ENCODE peak calls at places on chromosome 10, in nine cellular contexts. One of them, this sample, is unnamed.

GRCh38 chr10:12164085-12164484 is 31.6 kb downstream of the NUDT5 start:
- DNase-seq in adrenal gland: no peak
- DNase-seq in sigmoid colon: no peak
- DNase-seq in foreskin fibroblast: no peak
- DNase-seq in tibial nerve: no peak
- DNase-seq in hepatocyte: no peak
- DNase-seq in AG10803: no peak
- DNase-seq in HCT116: no peak
- DNase-seq in bronchial epithelial cell: no peak
- DNase-seq in this sample: no peak

GRCh38 chr10:22479419-22479818 is 134.1 kb downstream of the SPAG6 start:
- DNase-seq in adrenal gland: no peak
- DNase-seq in sigmoid colon: no peak
- DNase-seq in foreskin fibroblast: no peak
- DNase-seq in tibial nerve: no peak
- DNase-seq in hepatocyte: no peak
- DNase-seq in AG10803: peak; percentile 25
- DNase-seq in HCT116: no peak
- DNase-seq in bronchial epithelial cell: no peak
- DNase-seq in this sample: no peak

GRCh38 chr10:132225073-132225848 is 38.5 kb downstream of the DPYSL4 start:
- DNase-seq in adrenal gland: no peak
- DNase-seq in sigmoid colon: no peak
- DNase-seq in foreskin fibroblast: no peak
- DNase-seq in tibial nerve: no peak
- DNase-seq in hepatocyte: no peak
- DNase-seq in AG10803: no peak
- DNase-seq in HCT116: no peak
- DNase-seq in bronchial epithelial cell: no peak
- DNase-seq in this sample: no peak

GRCh38 chr10:113148899-113149298 is 198.9 kb downstream of the TCF7L2 start:
- DNase-seq in adrenal gland: no peak
- DNase-seq in sigmoid colon: no peak
- DNase-seq in foreskin fibroblast: no peak
- DNase-seq in tibial nerve: no peak
- DNase-seq in hepatocyte: no peak
- DNase-seq in AG10803: peak; percentile 42
- DNase-seq in HCT116: no peak
- DNase-seq in bronchial epithelial cell: no peak
- DNase-seq in this sample: no peak

GRCh38 chr10:91856637-91857036 is 52.6 kb downstream of the FGFBP3 start:
- DNase-seq in adrenal gland: no peak
- DNase-seq in sigmoid colon: no peak
- DNase-seq in foreskin fibroblast: no peak
- DNase-seq in tibial nerve: no peak
- DNase-seq in hepatocyte: peak; percentile 19
- DNase-seq in AG10803: no peak
- DNase-seq in HCT116: peak; percentile 3
- DNase-seq in bronchial epithelial cell: peak; percentile 15
- DNase-seq in this sample: no peak

GRCh38 chr10:21517983-21518628 is 7.4 kb downstream of the SKIDA1 start:
- DNase-seq in adrenal gland: peak; percentile 36
- DNase-seq in sigmoid colon: no peak
- DNase-seq in foreskin fibroblast: no peak
- DNase-seq in tibial nerve: no peak
- DNase-seq in hepatocyte: no peak
- DNase-seq in AG10803: no peak
- DNase-seq in HCT116: no peak
- DNase-seq in bronchial epithelial cell: peak; percentile 58
- DNase-seq in this sample: no peak

GRCh38 chr10:79487296-79488194 is 24.8 kb upstream of the EIF5AL1 start:
- DNase-seq in adrenal gland: peak; percentile 54
- DNase-seq in sigmoid colon: peak; percentile 83
- DNase-seq in foreskin fibroblast: peak; percentile 45
- DNase-seq in tibial nerve: peak; percentile 30
- DNase-seq in hepatocyte: peak; percentile 82
- DNase-seq in AG10803: peak; percentile 67
- DNase-seq in HCT116: peak; percentile 81
- DNase-seq in bronchial epithelial cell: peak; percentile 53
- DNase-seq in this sample: peak; percentile 43

GRCh38 chr10:74821501-74821900 is 4.9 kb upstream of the KAT6B start:
- DNase-seq in adrenal gland: no peak
- DNase-seq in sigmoid colon: no peak
- DNase-seq in foreskin fibroblast: no peak
- DNase-seq in tibial nerve: no peak
- DNase-seq in hepatocyte: no peak
- DNase-seq in AG10803: no peak
- DNase-seq in HCT116: no peak
- DNase-seq in bronchial epithelial cell: no peak
- DNase-seq in this sample: no peak

GRCh38 chr10:75034131-75034512 is 77.3 kb upstream of the SAMD8 start:
- DNase-seq in adrenal gland: no peak
- DNase-seq in sigmoid colon: no peak
- DNase-seq in foreskin fibroblast: no peak
- DNase-seq in tibial nerve: no peak
- DNase-seq in hepatocyte: no peak
- DNase-seq in AG10803: no peak
- DNase-seq in HCT116: no peak
- DNase-seq in bronchial epithelial cell: peak; percentile 39
- DNase-seq in this sample: no peak

GRCh38 chr10:93436577-93436976 is 45.6 kb downstream of the MYOF start:
- DNase-seq in adrenal gland: peak; percentile 43
- DNase-seq in sigmoid colon: peak; percentile 87
- DNase-seq in foreskin fibroblast: peak; percentile 86
- DNase-seq in tibial nerve: peak; percentile 57
- DNase-seq in hepatocyte: peak; percentile 77
- DNase-seq in AG10803: peak; percentile 96
- DNase-seq in HCT116: no peak
- DNase-seq in bronchial epithelial cell: peak; percentile 65
- DNase-seq in this sample: peak; percentile 87

GRCh38 chr10:77898323-77899079 is 28.1 kb downstream of the DLG5 start:
- DNase-seq in adrenal gland: peak; percentile 89
- DNase-seq in sigmoid colon: no peak
- DNase-seq in foreskin fibroblast: no peak
- DNase-seq in tibial nerve: no peak
- DNase-seq in hepatocyte: no peak
- DNase-seq in AG10803: no peak
- DNase-seq in HCT116: no peak
- DNase-seq in bronchial epithelial cell: peak; percentile 96
- DNase-seq in this sample: no peak

GRCh38 chr10:77919713-77920108 is 6.8 kb downstream of the DLG5 start:
- DNase-seq in adrenal gland: no peak
- DNase-seq in sigmoid colon: no peak
- DNase-seq in foreskin fibroblast: peak; percentile 75
- DNase-seq in tibial nerve: no peak
- DNase-seq in hepatocyte: peak; percentile 61
- DNase-seq in AG10803: peak; percentile 72
- DNase-seq in HCT116: no peak
- DNase-seq in bronchial epithelial cell: peak; percentile 81
- DNase-seq in this sample: no peak

GRCh38 chr10:3468919-3469638 is 296.5 kb upstream of the PITRM1 start:
- DNase-seq in adrenal gland: peak; percentile 63
- DNase-seq in sigmoid colon: peak; percentile 77
- DNase-seq in foreskin fibroblast: peak; percentile 90
- DNase-seq in tibial nerve: no peak
- DNase-seq in hepatocyte: peak; percentile 69
- DNase-seq in AG10803: peak; percentile 96
- DNase-seq in HCT116: peak; percentile 44
- DNase-seq in bronchial epithelial cell: peak; percentile 92
- DNase-seq in this sample: peak; percentile 90

GRCh38 chr10:106705576-106706526 is 458.7 kb downstream of the SORCS1 start:
- DNase-seq in adrenal gland: peak; percentile 36
- DNase-seq in sigmoid colon: peak; percentile 81
- DNase-seq in foreskin fibroblast: peak; percentile 23
- DNase-seq in tibial nerve: peak; percentile 29
- DNase-seq in hepatocyte: peak; percentile 88
- DNase-seq in AG10803: peak; percentile 55
- DNase-seq in HCT116: peak; percentile 10
- DNase-seq in bronchial epithelial cell: peak; percentile 38
- DNase-seq in this sample: peak; percentile 26

GRCh38 chr10:42926831-42927230 is 144.2 kb downstream of the BMS1 start:
- DNase-seq in adrenal gland: no peak
- DNase-seq in sigmoid colon: no peak
- DNase-seq in foreskin fibroblast: no peak
- DNase-seq in tibial nerve: no peak
- DNase-seq in hepatocyte: peak; percentile 47
- DNase-seq in AG10803: peak; percentile 51
- DNase-seq in HCT116: no peak
- DNase-seq in bronchial epithelial cell: no peak
- DNase-seq in this sample: no peak

GRCh38 chr10:101304316-101304715 is 49.6 kb upstream of the BTRC start:
- DNase-seq in adrenal gland: no peak
- DNase-seq in sigmoid colon: no peak
- DNase-seq in foreskin fibroblast: no peak
- DNase-seq in tibial nerve: no peak
- DNase-seq in hepatocyte: no peak
- DNase-seq in AG10803: no peak
- DNase-seq in HCT116: no peak
- DNase-seq in bronchial epithelial cell: no peak
- DNase-seq in this sample: no peak

GRCh38 chr10:133351408-133352318 is 4.5 kb downstream of the PRAP1 start:
- DNase-seq in adrenal gland: no peak
- DNase-seq in sigmoid colon: peak; percentile 62
- DNase-seq in foreskin fibroblast: no peak
- DNase-seq in tibial nerve: no peak
- DNase-seq in hepatocyte: no peak
- DNase-seq in AG10803: no peak
- DNase-seq in HCT116: no peak
- DNase-seq in bronchial epithelial cell: no peak
- DNase-seq in this sample: no peak
- TF ChIP-seq CTCF in adrenal gland: no peak
- TF ChIP-seq CTCF in sigmoid colon: no peak
- TF ChIP-seq CTCF in foreskin fibroblast: no peak
- TF ChIP-seq CTCF in tibial nerve: no peak
- TF ChIP-seq CTCF in hepatocyte: no peak
- TF ChIP-seq CTCF in AG10803: no peak
- TF ChIP-seq CTCF in HCT116: no peak
- TF ChIP-seq CTCF in bronchial epithelial cell: no peak
- TF ChIP-seq CTCF in this sample: peak; percentile 8

GRCh38 chr10:133235265-133235664 is 2.4 kb upstream of the VENTX start:
- DNase-seq in adrenal gland: no peak
- DNase-seq in sigmoid colon: no peak
- DNase-seq in foreskin fibroblast: no peak
- DNase-seq in tibial nerve: no peak
- DNase-seq in hepatocyte: no peak
- DNase-seq in AG10803: no peak
- DNase-seq in HCT116: no peak
- DNase-seq in bronchial epithelial cell: no peak
- DNase-seq in this sample: no peak

GRCh38 chr10:133237241-133238065 is at the start of gene VENTX:
- DNase-seq in adrenal gland: no peak
- DNase-seq in sigmoid colon: no peak
- DNase-seq in foreskin fibroblast: no peak
- DNase-seq in tibial nerve: no peak
- DNase-seq in hepatocyte: no peak
- DNase-seq in AG10803: no peak
- DNase-seq in HCT116: no peak
- DNase-seq in bronchial epithelial cell: no peak
- DNase-seq in this sample: no peak

GRCh38 chr10:133238066-133238804 is 580 bp downstream of the VENTX start:
- DNase-seq in adrenal gland: no peak
- DNase-seq in sigmoid colon: no peak
- DNase-seq in foreskin fibroblast: no peak
- DNase-seq in tibial nerve: no peak
- DNase-seq in hepatocyte: no peak
- DNase-seq in AG10803: no peak
- DNase-seq in HCT116: no peak
- DNase-seq in bronchial epithelial cell: no peak
- DNase-seq in this sample: no peak

GRCh38 chr10:133235891-133236321 is 1.7 kb upstream of the VENTX start:
- DNase-seq in adrenal gland: no peak
- DNase-seq in sigmoid colon: no peak
- DNase-seq in foreskin fibroblast: no peak
- DNase-seq in tibial nerve: no peak
- DNase-seq in hepatocyte: no peak
- DNase-seq in AG10803: no peak
- DNase-seq in HCT116: no peak
- DNase-seq in bronchial epithelial cell: no peak
- DNase-seq in this sample: no peak

GRCh38 chr10:133236411-133237240 is 1.0 kb upstream of the VENTX start:
- DNase-seq in adrenal gland: no peak
- DNase-seq in sigmoid colon: no peak
- DNase-seq in foreskin fibroblast: no peak
- DNase-seq in tibial nerve: no peak
- DNase-seq in hepatocyte: no peak
- DNase-seq in AG10803: no peak
- DNase-seq in HCT116: no peak
- DNase-seq in bronchial epithelial cell: no peak
- DNase-seq in this sample: no peak
- H3K4me3 ChIP-seq in adrenal gland: peak overlapping the region; percentile 38
- H3K4me3 ChIP-seq in sigmoid colon: peak overlapping the region; percentile 3
- H3K4me3 ChIP-seq in foreskin fibroblast: no peak overlapping the region
- H3K4me3 ChIP-seq in tibial nerve: peak overlapping the region; percentile 7
- H3K4me3 ChIP-seq in hepatocyte: no peak overlapping the region
- H3K4me3 ChIP-seq in AG10803: no peak overlapping the region
- H3K4me3 ChIP-seq in HCT116: no peak overlapping the region
- H3K4me3 ChIP-seq in bronchial epithelial cell: no peak overlapping the region
- H3K4me3 ChIP-seq in this sample: no peak overlapping the region

GRCh38 chr10:59181668-59182067 is 5.2 kb downstream of the PHYHIPL start:
- DNase-seq in adrenal gland: peak; percentile 14
- DNase-seq in sigmoid colon: no peak
- DNase-seq in foreskin fibroblast: peak; percentile 24
- DNase-seq in tibial nerve: no peak
- DNase-seq in hepatocyte: peak; percentile 72
- DNase-seq in AG10803: peak; percentile 70
- DNase-seq in HCT116: peak; percentile 50
- DNase-seq in bronchial epithelial cell: peak; percentile 77
- DNase-seq in this sample: peak; percentile 65
- TF ChIP-seq CTCF in adrenal gland: peak; percentile 29
- TF ChIP-seq CTCF in sigmoid colon: peak; percentile 12
- TF ChIP-seq CTCF in foreskin fibroblast: peak; percentile 63
- TF ChIP-seq CTCF in tibial nerve: peak; percentile 31
- TF ChIP-seq CTCF in hepatocyte: peak; percentile 74
- TF ChIP-seq CTCF in AG10803: peak; percentile 76
- TF ChIP-seq CTCF in HCT116: peak; percentile 46
- TF ChIP-seq CTCF in bronchial epithelial cell: peak; percentile 61
- TF ChIP-seq CTCF in this sample: peak; percentile 46

DNA sequence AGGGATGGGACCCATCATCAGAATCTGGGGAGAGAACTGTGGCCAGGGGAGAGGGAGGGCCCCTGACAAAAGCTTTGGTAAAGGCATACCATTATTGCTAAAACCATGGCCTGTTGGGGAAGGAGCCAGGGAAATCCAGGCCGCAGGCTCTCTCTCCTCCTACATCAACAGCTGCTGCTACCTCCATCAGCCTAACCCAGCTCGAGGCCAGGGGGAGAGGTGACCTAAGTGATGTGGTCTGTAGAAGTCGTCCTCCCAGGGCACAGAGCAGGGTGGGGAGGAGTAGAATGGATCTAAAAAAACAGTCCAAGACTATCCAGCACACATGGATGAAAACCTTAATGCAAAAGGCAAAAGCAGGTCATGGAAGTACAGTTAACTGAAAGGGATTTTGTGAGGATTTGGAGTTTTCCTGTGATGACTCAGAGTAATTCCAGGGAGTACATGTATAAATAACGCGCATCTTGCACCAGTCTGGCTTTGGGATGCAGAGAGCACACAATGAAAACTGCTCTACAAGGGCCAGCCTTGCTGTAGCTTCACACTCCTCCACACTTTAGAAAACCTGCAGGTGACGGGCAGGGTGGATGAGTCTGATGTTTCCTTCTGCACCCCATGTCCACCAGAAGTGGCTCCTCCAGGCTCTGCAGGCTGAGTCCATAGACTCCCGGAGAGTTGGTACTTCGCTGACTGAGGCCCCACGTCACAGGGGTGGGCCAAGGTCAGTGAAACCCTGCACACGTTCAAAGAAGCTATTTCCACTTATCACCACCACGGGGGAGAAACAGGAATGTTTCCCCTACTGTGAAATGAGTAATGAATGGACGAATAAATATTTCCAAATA is 38.5 kb upstream of the MSMB start:
- DNase-seq in adrenal gland: no peak
- DNase-seq in sigmoid colon: no peak
- DNase-seq in foreskin fibroblast: no peak
- DNase-seq in tibial nerve: no peak
- DNase-seq in hepatocyte: no peak
- DNase-seq in AG10803: no peak
- DNase-seq in HCT116: no peak
- DNase-seq in bronchial epithelial cell: no peak
- DNase-seq in this sample: no peak
- H3K4me3 ChIP-seq in adrenal gland: no peak overlapping the region
- H3K4me3 ChIP-seq in sigmoid colon: no peak overlapping the region
- H3K4me3 ChIP-seq in foreskin fibroblast: no peak overlapping the region
- H3K4me3 ChIP-seq in tibial nerve: no peak overlapping the region
- H3K4me3 ChIP-seq in hepatocyte: no peak overlapping the region
- H3K4me3 ChIP-seq in AG10803: no peak overlapping the region
- H3K4me3 ChIP-seq in HCT116: no peak overlapping the region
- H3K4me3 ChIP-seq in bronchial epithelial cell: no peak overlapping the region
- H3K4me3 ChIP-seq in this sample: no peak overlapping the region